ENCODE peak calls at places on chromosomes 16 and 17, in ten cellular contexts. B is uterus, W is body of pancreas, Q is stomach, E is breast epithelium, S is tibial nerve, H is IMR-90, G is heart left ventricle, U is H54, A is adrenal gland. X is an unnamed sample.

GRCh38 chr17:77899494-77899893 is 59.0 kb upstream of the TNRC6C start:
- DNase-seq in B (no peak), W (no peak), Q (no peak), E (no peak), S (no peak), H (no peak), G (no peak), U (no peak), A (no peak), X (no peak)

GRCh38 chr16:57284206-57284951 is at the start of gene PLLP:
- DNase-seq in B (peak), W (peak), Q (peak), E (no peak), S (no peak), H (peak), G (peak), U (peak), A (peak), X (peak)

GRCh38 chr16:24771779-24772157 is 42.3 kb downstream of the TNRC6A start:
- DNase-seq in B (no peak), W (peak), Q (no peak), E (no peak), S (no peak), H (peak), G (no peak), U (no peak), A (no peak), X (no peak)

GRCh38 chr16:4373909-4374742 is 2.5 kb downstream of the VASN start:
- DNase-seq in B (peak), W (peak), Q (peak), E (peak), S (peak), H (peak), G (peak), U (peak), A (no peak), X (peak)

GRCh38 chr16:74738134-74738541 is 36.5 kb downstream of the FA2H start:
- DNase-seq in B (no peak), W (no peak), Q (peak), E (no peak), S (no peak), H (peak), G (no peak), U (peak), A (no peak), X (no peak)

GRCh38 chr16:24445216-24445615 is 94.2 kb upstream of the RBBP6 start:
- DNase-seq in B (no peak), W (no peak), Q (no peak), E (no peak), S (no peak), H (no peak), G (no peak), U (no peak), A (no peak), X (no peak)

GRCh38 chr17:49766918-49767530 is 3.1 kb upstream of the FAM117A start:
- DNase-seq in B (no peak), W (no peak), Q (no peak), E (no peak), S (no peak), H (no peak), G (no peak), U (no peak), A (no peak), X (peak)

GRCh38 chr17:4837471-4838305 is 4.5 kb downstream of the MINK1 start:
- DNase-seq in B (no peak), W (no peak), Q (no peak), E (no peak), S (no peak), H (no peak), G (no peak), U (no peak), A (no peak), X (no peak)

GRCh38 chr16:74936902-74937560 is 47.9 kb downstream of the WDR59 start:
- DNase-seq in B (no peak), W (no peak), Q (no peak), E (no peak), S (no peak), H (peak), G (no peak), U (peak), A (no peak), X (peak)

GRCh38 chr17:78343433-78344201 is 16.3 kb downstream of the SOCS3 start:
- DNase-seq in B (no peak), W (no peak), Q (peak), E (no peak), S (no peak), H (no peak), G (peak), U (peak), A (no peak), X (no peak)

GRCh38 chr16:89629827-89630610 is 16.6 kb downstream of the DPEP1 start:
- DNase-seq in B (no peak), W (no peak), Q (no peak), E (no peak), S (no peak), H (no peak), G (no peak), U (no peak), A (no peak), X (no peak)

GRCh38 chr16:63461248-63461841 is 1425.1 kb upstream of the CDH8 start:
- DNase-seq in B (no peak), W (peak), Q (no peak), E (no peak), S (no peak), H (peak), G (no peak), U (no peak), A (peak), X (peak)

GRCh38 chr16:53159781-53160436 is 105.1 kb downstream of the CHD9 start:
- DNase-seq in B (no peak), W (no peak), Q (no peak), E (no peak), S (no peak), H (peak), G (no peak), U (peak), A (no peak), X (peak)

GRCh38 chr17:2076461-2076984 is 21.6 kb downstream of the HIC1 start:
- DNase-seq in B (no peak), W (no peak), Q (no peak), E (no peak), S (no peak), H (peak), G (no peak), U (no peak), A (no peak), X (no peak)

GRCh38 chr16:9807302-9807701 is 374.9 kb downstream of the GRIN2A start:
- DNase-seq in B (no peak), W (no peak), Q (no peak), E (no peak), S (no peak), H (no peak), G (no peak), U (no peak), A (no peak), X (no peak)

GRCh38 chr17:39755550-39756375 is 18.0 kb downstream of the GRB7 start:
- DNase-seq in B (no peak), W (no peak), Q (no peak), E (no peak), S (no peak), H (peak), G (no peak), U (no peak), A (no peak), X (no peak)

GRCh38 chr16:55759983-55760664 is 72.8 kb downstream of the CES1 start:
- DNase-seq in B (no peak), W (peak), Q (no peak), E (no peak), S (no peak), H (no peak), G (no peak), U (no peak), A (peak), X (no peak)

GRCh38 chr17:57086069-57086930 is 1.3 kb downstream of the AKAP1 start:
- DNase-seq in B (no peak), W (peak), Q (peak), E (no peak), S (no peak), H (peak), G (no peak), U (peak), A (peak), X (peak)

GRCh38 chr17:39928868-39929651 is 1.5 kb downstream of the LRRC3C start:
- DNase-seq in B (no peak), W (no peak), Q (no peak), E (no peak), S (no peak), H (peak), G (no peak), U (peak), A (no peak), X (peak)

GRCh38 chr17:61451538-61452300 is 503 bp upstream of the TBX4 start:
- DNase-seq in B (no peak), W (no peak), Q (no peak), E (no peak), S (no peak), H (no peak), G (no peak), U (no peak), A (no peak), X (no peak)

GRCh38 chr17:28372945-28373274 is 1.4 kb downstream of the SARM1 start:
- DNase-seq in B (no peak), W (no peak), Q (no peak), E (no peak), S (no peak), H (no peak), G (no peak), U (no peak), A (no peak), X (no peak)

GRCh38 chr17:67377727-67378443 is 804 bp downstream of the PITPNC1 start:
- DNase-seq in B (peak), W (peak), Q (peak), E (peak), S (no peak), H (peak), G (peak), U (peak), A (peak), X (peak)

GRCh38 chr16:22789281-22789945 is 24.5 kb upstream of the HS3ST2 start:
- DNase-seq in B (no peak), W (no peak), Q (no peak), E (no peak), S (no peak), H (no peak), G (no peak), U (no peak), A (no peak), X (no peak)

GRCh38 chr16:55899857-55900256 is 24.7 kb upstream of the CES5A start:
- DNase-seq in B (no peak), W (no peak), Q (no peak), E (no peak), S (no peak), H (no peak), G (no peak), U (no peak), A (no peak), X (no peak)

GRCh38 chr16:75996491-75996890 is 270.2 kb upstream of the CPHXL start:
- DNase-seq in B (no peak), W (no peak), Q (no peak), E (no peak), S (no peak), H (no peak), G (no peak), U (no peak), A (no peak), X (no peak)

GRCh38 chr16:57145964-57146647 is 39.7 kb downstream of the PSME3IP1 start:
- DNase-seq in B (no peak), W (no peak), Q (no peak), E (no peak), S (no peak), H (no peak), G (no peak), U (no peak), A (no peak), X (no peak)

DNA sequence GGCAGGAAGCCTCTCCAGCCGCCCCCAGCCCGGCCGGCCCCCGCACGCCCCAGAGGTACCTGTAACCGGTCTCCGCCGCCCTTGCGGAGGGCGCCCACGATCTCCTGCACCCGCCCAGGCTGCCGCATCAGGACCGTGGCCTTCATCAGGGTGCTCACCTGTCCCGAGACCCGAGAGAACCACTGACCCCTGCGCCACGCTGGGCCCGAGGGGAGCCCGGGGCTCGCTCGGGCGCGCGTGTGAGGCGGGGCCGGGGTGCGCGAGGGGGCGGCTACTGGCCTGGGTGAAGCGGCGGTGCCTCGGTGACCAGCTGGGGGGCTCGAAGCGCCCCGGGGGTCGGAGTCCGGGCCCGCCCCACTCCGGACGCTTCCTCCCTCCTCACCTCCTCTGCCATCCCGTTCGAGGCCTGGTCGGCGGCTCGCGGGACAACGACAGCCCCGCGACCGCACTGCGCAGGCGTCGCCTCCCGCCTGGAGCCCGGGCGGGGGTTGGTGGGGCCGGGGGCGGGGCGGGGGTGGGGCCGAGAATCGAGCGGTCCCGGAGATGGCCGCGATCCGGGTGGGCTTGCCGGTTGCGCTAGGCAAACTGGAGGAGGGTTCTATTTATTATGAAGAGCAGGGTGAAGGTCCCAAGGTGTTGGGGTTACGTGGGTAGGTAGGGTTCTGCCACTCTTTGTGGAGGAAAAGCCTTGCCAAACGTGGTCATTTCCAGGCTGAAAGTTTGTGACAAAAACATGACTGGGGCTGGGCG is at the start of gene NT5C3B:
- DNase-seq in B (peak), W (peak), Q (peak), E (peak), S (peak), H (no peak), G (peak), U (peak), A (peak), X (no peak)
- TF ChIP-seq POLR2A in B (peak), W (peak), Q (no peak), E (no peak), S (no peak), H (no peak), G (no peak), U (peak), A (peak), X (no peak)

GRCh38 chr17:59838196-59838911 is 54.4 kb downstream of the TUBD1 start:
- DNase-seq in B (no peak), W (peak), Q (no peak), E (no peak), S (no peak), H (no peak), G (no peak), U (no peak), A (no peak), X (peak)

GRCh38 chr17:59840329-59840907 is 52.3 kb downstream of the TUBD1 start:
- DNase-seq in B (no peak), W (no peak), Q (no peak), E (no peak), S (no peak), H (no peak), G (no peak), U (no peak), A (no peak), X (no peak)

GRCh38 chr17:59839646-59840328 is 53.0 kb downstream of the TUBD1 start:
- DNase-seq in B (no peak), W (no peak), Q (no peak), E (no peak), S (no peak), H (no peak), G (no peak), U (no peak), A (no peak), X (no peak)

GRCh38 chr17:59842901-59843652 is 49.7 kb downstream of the TUBD1 start:
- DNase-seq in B (peak), W (peak), Q (peak), E (peak), S (no peak), H (peak), G (no peak), U (no peak), A (no peak), X (no peak)

GRCh38 chr17:59840908-59841666 is 51.7 kb downstream of the TUBD1 start:
- DNase-seq in B (no peak), W (peak), Q (no peak), E (no peak), S (no peak), H (peak), G (no peak), U (no peak), A (no peak), X (peak)
- TF ChIP-seq POLR2A in B (no peak), W (peak), Q (no peak), E (peak), S (no peak), H (peak), G (no peak), U (no peak), A (peak), X (peak)

GRCh38 chr17:8055851-8056231 is 17.0 kb downstream of the ALOX15B start:
- DNase-seq in B (no peak), W (no peak), Q (no peak), E (no peak), S (no peak), H (no peak), G (no peak), U (no peak), A (no peak), X (no peak)
- TF ChIP-seq POLR2A in B (no peak), W (no peak), Q (no peak), E (no peak), S (no peak), H (no peak), G (no peak), U (no peak), A (no peak), X (no peak)

GRCh38 chr16:70298988-70299938 is at the start of gene DDX19B:
- DNase-seq in B (peak), W (peak), Q (peak), E (peak), S (peak), H (peak), G (peak), U (peak), A (peak), X (peak)
- TF ChIP-seq POLR2A in B (peak), W (peak), Q (no peak), E (peak), S (peak), H (peak), G (no peak), U (peak), A (peak), X (peak)

GRCh38 chr17:21124096-21124495 is 2.7 kb upstream of the DHRS7B start:
- DNase-seq in B (no peak), W (no peak), Q (no peak), E (no peak), S (no peak), H (no peak), G (no peak), U (no peak), A (no peak), X (no peak)

GRCh38 chr17:21125862-21126261 is 902 bp upstream of the DHRS7B start:
- DNase-seq in B (no peak), W (no peak), Q (no peak), E (no peak), S (no peak), H (no peak), G (no peak), U (no peak), A (no peak), X (peak)

GRCh38 chr17:21129023-21129681 is 2.4 kb downstream of the DHRS7B start:
- DNase-seq in B (peak), W (peak), Q (no peak), E (no peak), S (no peak), H (peak), G (no peak), U (no peak), A (peak), X (peak)

GRCh38 chr17:21127508-21128077 is 829 bp downstream of the DHRS7B start:
- DNase-seq in B (no peak), W (no peak), Q (no peak), E (no peak), S (no peak), H (peak), G (no peak), U (no peak), A (no peak), X (peak)

DNA sequence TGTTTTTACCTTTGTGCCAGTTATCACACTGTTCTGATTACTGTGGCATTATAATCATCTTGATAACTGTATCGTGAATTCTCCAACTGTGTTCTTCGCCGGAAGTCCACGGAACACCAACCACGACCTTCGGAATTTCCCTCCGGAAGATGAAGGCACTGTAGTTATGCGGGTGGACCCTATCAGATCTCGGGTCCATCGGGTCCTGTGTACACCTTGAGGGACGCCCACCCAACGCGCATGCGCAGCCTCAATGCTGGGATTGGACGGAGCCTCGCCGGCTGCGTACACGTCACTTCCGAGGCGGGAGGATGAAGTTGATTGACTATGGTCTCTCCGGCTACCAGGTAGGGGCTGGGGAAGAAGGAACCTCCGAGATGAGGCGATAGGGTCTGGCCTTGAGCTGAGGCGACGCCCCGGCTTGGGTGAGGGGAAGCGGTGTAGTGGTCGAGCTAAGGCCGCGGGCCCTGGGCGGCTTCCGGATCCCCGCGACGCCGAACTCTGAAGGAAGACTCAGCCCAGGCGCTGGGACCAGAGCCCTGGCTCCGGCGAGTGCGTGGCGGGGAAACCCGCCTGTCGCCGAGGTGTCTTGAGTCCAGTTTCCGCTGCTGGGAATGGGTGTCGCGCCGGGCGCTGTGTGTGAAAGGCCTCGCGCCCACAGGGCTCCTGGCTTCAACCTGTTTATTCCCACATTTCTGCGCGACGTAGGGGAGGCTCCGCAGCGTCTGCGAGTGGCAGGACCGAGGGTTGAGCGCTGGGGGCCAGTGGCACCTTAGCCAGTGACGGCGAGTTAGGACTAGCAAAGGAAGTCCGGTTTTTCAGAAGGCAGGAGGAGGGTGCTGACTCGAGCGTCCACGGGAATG is at the start of gene DHRS7B:
- DNase-seq in B (peak), W (peak), Q (peak), E (peak), S (peak), H (peak), G (peak), U (peak), A (peak), X (peak)
- TF ChIP-seq POLR2A in B (peak), W (peak), Q (no peak), E (peak), S (no peak), H (peak), G (no peak), U (peak), A (peak), X (peak)

GRCh38 chr17:41959030-41959335 is 7.6 kb upstream of the CNP start:
- DNase-seq in B (no peak), W (no peak), Q (no peak), E (no peak), S (no peak), H (peak), G (no peak), U (no peak), A (no peak), X (no peak)
- TF ChIP-seq POLR2A in B (no peak), W (no peak), Q (no peak), E (no peak), S (no peak), H (no peak), G (no peak), U (no peak), A (no peak), X (no peak)

GRCh38 chr16:87831421-87832136 is 37.7 kb downstream of the SLC7A5 start:
- DNase-seq in B (no peak), W (no peak), Q (no peak), E (no peak), S (no peak), H (no peak), G (no peak), U (no peak), A (no peak), X (no peak)
- TF ChIP-seq POLR2A in B (no peak), W (no peak), Q (no peak), E (no peak), S (no peak), H (no peak), G (no peak), U (no peak), A (no peak), X (no peak)